ENCODE peak calls at places on chromosome 22, in eight cellular contexts. B is astrocyte of the spinal cord, R is endothelial cell, Q is heart right ventricle, O is nephron progenitor cell, T is A673, W is GM06990, A is fibroblast of lung. C is an unnamed sample.

GRCh38 chr22:36238348-36239149 is 778 bp downstream of the APOL2 start:
- DNase-seq in B (no peak), R (no peak), Q (no peak), O (no peak), T (peak; percentile 32), W (no peak), A (peak; percentile 30), C (no peak)

GRCh38 chr22:24205438-24206189 is 24.3 kb downstream of the SUSD2 start:
- DNase-seq in B (no peak), R (no peak), Q (no peak), O (no peak), T (no peak), W (no peak), A (no peak), C (no peak)

GRCh38 chr22:36379593-36380361 is 8.0 kb downstream of the MYH9 start:
- DNase-seq in B (peak; percentile 64), R (no peak), Q (no peak), O (no peak), T (peak; percentile 53), W (peak; percentile 54), A (no peak), C (no peak)

GRCh38 chr22:40407831-40408717 is 37.7 kb downstream of the SGSM3 start:
- DNase-seq in B (no peak), R (no peak), Q (no peak), O (no peak), T (no peak), W (no peak), A (no peak), C (no peak)

GRCh38 chr22:44585559-44586121 is 87.6 kb upstream of the RTL6 start:
- DNase-seq in B (no peak), R (no peak), Q (no peak), O (no peak), T (no peak), W (no peak), A (no peak), C (no peak)

GRCh38 chr22:32248276-32248675 is 6.9 kb downstream of the SLC5A4 start:
- DNase-seq in B (no peak), R (no peak), Q (no peak), O (no peak), T (no peak), W (no peak), A (no peak), C (no peak)

GRCh38 chr22:42932857-42933782 is 76.0 kb upstream of the ARFGAP3 start:
- DNase-seq in B (no peak), R (no peak), Q (peak; percentile 69), O (no peak), T (no peak), W (peak; percentile 76), A (no peak), C (no peak)

GRCh38 chr22:35981900-35982299 is 46.7 kb downstream of the RBFOX2 start:
- DNase-seq in B (no peak), R (no peak), Q (no peak), O (no peak), T (no peak), W (no peak), A (no peak), C (no peak)

GRCh38 chr22:21942939-21943338 is 9.7 kb downstream of the PPM1F start:
- DNase-seq in B (no peak), R (no peak), Q (no peak), O (no peak), T (peak; percentile 90), W (no peak), A (peak; percentile 11), C (no peak)

GRCh38 chr22:21445437-21446127 is 21.6 kb upstream of the TMEM191C start:
- DNase-seq in B (no peak), R (peak; percentile 1), Q (peak; percentile 3), O (no peak), T (no peak), W (no peak), A (no peak), C (no peak)

GRCh38 chr22:42328130-42328821 is 57.8 kb upstream of the TCF20 start:
- DNase-seq in B (no peak), R (no peak), Q (no peak), O (no peak), T (no peak), W (no peak), A (no peak), C (no peak)

GRCh38 chr22:35546886-35547285 is 6.3 kb downstream of the RASD2 start:
- DNase-seq in B (no peak), R (no peak), Q (no peak), O (no peak), T (no peak), W (no peak), A (no peak), C (no peak)

GRCh38 chr22:42642801-42643631 is 2.6 kb upstream of the ATP5MGL start:
- DNase-seq in B (no peak), R (no peak), Q (no peak), O (no peak), T (no peak), W (peak; percentile 42), A (no peak), C (no peak)

GRCh38 chr22:29062286-29062949 is 787 bp upstream of the C22orf31 start:
- DNase-seq in B (no peak), R (no peak), Q (no peak), O (no peak), T (no peak), W (no peak), A (no peak), C (no peak)

GRCh38 chr22:44724859-44725258 is 22.9 kb downstream of the PRR5 start:
- DNase-seq in B (no peak), R (no peak), Q (no peak), O (no peak), T (no peak), W (no peak), A (no peak), C (no peak)

GRCh38 chr22:36201630-36202312 is at the start of gene APOL4:
- DNase-seq in B (no peak), R (no peak), Q (peak; percentile 92), O (no peak), T (peak; percentile 42), W (no peak), A (peak; percentile 52), C (peak; percentile 40)

GRCh38 chr22:42799462-42800405 is 57.3 kb downstream of the ARFGAP3 start:
- DNase-seq in B (no peak), R (no peak), Q (no peak), O (no peak), T (peak; percentile 15), W (no peak), A (no peak), C (no peak)

DNA sequence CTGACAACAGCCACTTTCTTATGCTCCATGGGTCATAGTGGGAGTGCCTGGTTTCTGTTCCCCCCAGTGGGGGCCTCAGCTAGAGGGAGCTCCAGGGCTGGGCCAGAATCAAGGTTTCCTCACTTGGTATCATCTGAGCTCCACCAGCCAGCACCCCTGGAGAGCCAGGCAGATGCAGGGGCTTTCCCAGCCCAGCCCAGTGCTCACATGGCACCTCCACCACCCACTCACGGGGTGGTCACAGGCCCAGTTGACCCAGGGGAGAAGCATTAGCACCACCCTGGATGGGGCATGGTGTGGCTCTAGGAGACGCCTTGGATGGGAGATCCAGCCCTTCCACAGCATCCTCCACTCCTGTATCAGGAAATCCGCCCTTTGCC is 24.1 kb upstream of the WNT7B start:
- DNase-seq in B (no peak), R (no peak), Q (no peak), O (peak; percentile 0), T (no peak), W (no peak), A (no peak), C (no peak)
- TF ChIP-seq CTCF in B (peak; percentile 29), R (no peak), Q (no peak), O (no peak), T (peak; percentile 22), W (peak; percentile 17), A (no peak), C (no peak)

GRCh38 chr22:48574776-48575566 is 1252.7 kb downstream of the BRD1 start:
- DNase-seq in B (no peak), R (peak; percentile 88), Q (no peak), O (peak; percentile 86), T (peak; percentile 87), W (no peak), A (peak; percentile 17), C (no peak)
- TF ChIP-seq CTCF in B (no peak), R (peak; percentile 56), Q (no peak), O (peak; percentile 46), T (peak; percentile 61), W (no peak), A (peak; percentile 10), C (no peak)

GRCh38 chr22:38629108-38629507 is 27.1 kb downstream of the FAM227A start:
- DNase-seq in B (no peak), R (no peak), Q (no peak), O (no peak), T (no peak), W (no peak), A (no peak), C (no peak)
- TF ChIP-seq CTCF in B (no peak), R (no peak), Q (no peak), O (no peak), T (no peak), W (no peak), A (no peak), C (no peak)

GRCh38 chr22:50222508-50222907 is 21.7 kb downstream of the SELENOO start:
- DNase-seq in B (no peak), R (no peak), Q (no peak), O (no peak), T (no peak), W (no peak), A (no peak), C (no peak)

GRCh38 chr22:50224071-50224470 is 20.8 kb downstream of the TUBGCP6 start:
- DNase-seq in B (no peak), R (no peak), Q (no peak), O (no peak), T (no peak), W (no peak), A (no peak), C (no peak)

GRCh38 chr22:50220603-50221409 is 20.0 kb downstream of the SELENOO start:
- DNase-seq in B (no peak), R (no peak), Q (no peak), O (no peak), T (no peak), W (no peak), A (no peak), C (no peak)

GRCh38 chr22:50219800-50220602 is 19.2 kb downstream of the SELENOO start:
- DNase-seq in B (no peak), R (no peak), Q (no peak), O (no peak), T (no peak), W (no peak), A (no peak), C (no peak)

DNA sequence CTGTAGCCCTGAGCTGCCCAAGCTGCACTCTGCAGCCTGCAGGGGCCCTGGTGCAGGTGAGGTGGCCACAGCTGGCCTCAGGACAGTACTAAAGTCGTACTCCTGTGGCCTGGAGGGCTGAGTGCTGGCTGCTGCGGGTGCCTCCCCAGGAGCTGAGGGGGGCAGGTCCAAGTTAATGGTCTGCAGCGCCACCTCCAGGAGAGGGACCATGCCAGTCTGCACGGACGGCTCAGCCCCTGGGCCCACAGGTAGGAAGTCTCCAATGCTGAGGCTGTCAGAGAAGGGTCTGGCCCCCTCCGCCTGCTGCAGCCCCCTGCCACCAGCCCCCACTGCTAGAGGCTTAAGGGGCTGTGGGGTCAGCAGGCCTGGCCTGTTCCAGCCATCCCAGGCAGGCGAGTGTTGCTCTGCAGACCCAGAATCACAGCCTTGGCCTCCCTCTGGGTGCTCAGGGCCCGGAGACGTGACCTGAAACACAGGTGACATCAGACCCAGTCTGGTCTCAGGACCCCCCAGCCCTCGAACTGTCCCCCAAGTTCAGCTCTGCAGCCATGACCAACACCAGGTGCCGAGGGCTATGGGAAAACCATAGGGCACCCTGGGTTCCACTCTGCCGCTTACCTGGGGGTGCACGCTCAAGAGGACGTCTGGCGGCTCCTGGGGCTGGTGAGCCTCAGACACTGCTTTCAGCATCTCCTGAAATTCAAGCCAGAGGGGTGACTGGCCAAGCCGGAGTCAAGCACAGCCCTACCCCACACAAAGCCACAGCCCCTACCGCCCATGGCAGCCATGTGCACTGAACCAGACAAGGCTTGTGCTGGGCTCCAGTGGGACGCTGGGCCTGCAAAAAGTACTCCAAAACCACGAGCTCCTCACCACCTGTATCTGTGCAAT is 20.8 kb downstream of the SELENOO start:
- DNase-seq in B (no peak), R (no peak), Q (no peak), O (no peak), T (no peak), W (no peak), A (no peak), C (no peak)
- TF ChIP-seq CTCF in B (peak; percentile 14), R (no peak), Q (no peak), O (no peak), T (peak; percentile 28), W (no peak), A (no peak), C (no peak)

C was measured in fibroblast of villous mesenchyme.